ENCODE peak calls at places on chromosome 4, in nine cellular contexts. X is Right ventricle myocardium superior, I is T-helper 2 cell, N is COR-L47, V is nucleus accumbens, Q is T-helper 1 cell, H is T-cell, E is HepG2, K is bronchial epithelial cell. W is an unnamed sample.

GRCh38 chr4:89270792-89271191 is 36.8 kb downstream of the GPRIN3 start:
- DNase-seq in Q (no peak), X (no peak), V (no peak), E (no peak), K (no peak), H (no peak), N (no peak), I (no peak), W (no peak)

GRCh38 chr4:38678078-38678477 is 14.1 kb downstream of the KLF3 start:
- DNase-seq in V (peak; percentile 39), N (no peak), E (no peak), K (no peak), X (no peak), H (no peak), Q (no peak), I (no peak), W (no peak)

GRCh38 chr4:137711502-137711901 is 179.2 kb upstream of the PCDH18 start:
- DNase-seq in Q (no peak), E (no peak), I (no peak), N (no peak), H (no peak), V (no peak), K (no peak), X (no peak), W (no peak)

GRCh38 chr4:189548484-189549160 is 392.1 kb upstream of the FRG1 start:
- DNase-seq in E (no peak), V (no peak), I (no peak), X (no peak), H (no peak), Q (no peak), N (no peak), K (no peak), W (no peak)

GRCh38 chr4:160809576-160809975 is 1354.2 kb downstream of the FSTL5 start:
- DNase-seq in H (no peak), N (no peak), I (no peak), V (no peak), X (no peak), K (no peak), E (no peak), Q (no peak), W (no peak)

GRCh38 chr4:74370912-74371311 is 6.0 kb downstream of the EREG start:
- DNase-seq in K (peak; percentile 69), V (no peak), X (no peak), I (no peak), H (no peak), Q (peak; percentile 7), E (peak; percentile 65), N (peak; percentile 51), W (no peak)

GRCh38 chr4:1177274-1178141 is 5.1 kb upstream of the SPON2 start:
- DNase-seq in Q (no peak), E (peak; percentile 38), N (no peak), K (peak; percentile 47), I (no peak), X (peak; percentile 55), V (no peak), H (peak; percentile 53), W (no peak)

GRCh38 chr4:140876597-140877364 is 120.6 kb upstream of the TBC1D9 start:
- DNase-seq in I (no peak), E (no peak), N (no peak), V (no peak), X (no peak), K (no peak), Q (no peak), H (no peak), W (no peak)

GRCh38 chr4:139559095-139559490 is 3.1 kb upstream of the SETD7 start:
- DNase-seq in E (no peak), V (no peak), N (no peak), Q (no peak), K (no peak), I (no peak), X (no peak), H (no peak), W (no peak)

GRCh38 chr4:140234697-140235060 is 80.7 kb upstream of the MAML3 start:
- DNase-seq in X (no peak), I (no peak), N (no peak), E (no peak), V (no peak), H (no peak), Q (peak; percentile 61), K (no peak), W (no peak)

GRCh38 chr4:655735-656151 is 18.3 kb downstream of the ATP5ME start:
- DNase-seq in I (no peak), V (no peak), N (no peak), X (no peak), Q (no peak), K (no peak), E (no peak), H (no peak), W (no peak)